ENCODE peak calls at places on chromosomes 6 and 20, in ten cellular contexts. Y, J, M, Q, C, L, A, B, E and O are unnamed samples. For H3K36me3, the result is how much of the 10 kb centered on the place peaks cover.

GRCh38 chr6:13526718-13527668 is 39.6 kb upstream of the GFOD1 start:
- DNase-seq in Q (no peak), A (no peak), J (peak), C (peak), L (no peak), Y (no peak), B (peak), M (peak), E (peak), O (peak)

GRCh38 chr20:59988141-59988540 is 29.9 kb downstream of the CDH26 start:
- DNase-seq in M (no peak), C (no peak), L (peak), E (no peak), Q (peak), A (peak), Y (peak), B (no peak), J (no peak), O (no peak)

GRCh38 chr20:1566701-1567100 is 9.2 kb upstream of the SIRPD start:
- DNase-seq in B (no peak), C (peak), Q (no peak), J (no peak), L (no peak), M (peak), Y (no peak), A (no peak), E (no peak), O (no peak)

GRCh38 chr20:1816384-1817381 is 78.5 kb upstream of the SIRPA start:
- DNase-seq in M (peak), J (no peak), Y (no peak), A (no peak), E (peak), B (no peak), L (no peak), C (peak), Q (no peak), O (no peak)

GRCh38 chr20:575230-575629 is 31.6 kb upstream of the CSNK2A1 start:
- DNase-seq in L (no peak), E (no peak), Y (no peak), M (no peak), C (no peak), B (no peak), Q (no peak), A (no peak), J (no peak), O (no peak)

GRCh38 chr6:46993846-46994245 is 48.3 kb downstream of the ADGRF1 start:
- DNase-seq in Y (no peak), M (peak), B (no peak), E (no peak), Q (no peak), L (peak), C (peak), J (no peak), A (peak), O (no peak)

GRCh38 chr6:67667640-67668422 is 967.3 kb upstream of the ADGRB3 start:
- DNase-seq in J (no peak), A (no peak), C (no peak), Y (no peak), L (no peak), Q (no peak), E (no peak), B (peak), M (no peak), O (no peak)

GRCh38 chr6:120871416-120872261 is 462.6 kb downstream of the TBC1D32 start:
- DNase-seq in C (no peak), J (no peak), Q (no peak), Y (no peak), B (peak), L (no peak), E (peak), A (no peak), M (no peak), O (no peak)

GRCh38 chr6:90472716-90473115 is 114.2 kb downstream of the MAP3K7 start:
- DNase-seq in Q (no peak), M (no peak), A (no peak), L (no peak), J (no peak), C (no peak), E (no peak), B (no peak), Y (no peak), O (no peak)

GRCh38 chr6:1348675-1349074 is 36.8 kb downstream of the FOXQ1 start:
- DNase-seq in M (no peak), B (no peak), J (peak), Q (no peak), A (no peak), C (peak), E (no peak), L (peak), Y (no peak), O (peak)

GRCh38 chr6:12355354-12355753 is 65.2 kb downstream of the EDN1 start:
- DNase-seq in Y (no peak), J (no peak), A (no peak), B (no peak), E (no peak), Q (no peak), M (no peak), L (no peak), C (no peak), O (no peak)

GRCh38 chr6:137165375-137166246 is 7.8 kb downstream of the IL22RA2 start:
- DNase-seq in Q (no peak), Y (peak), L (no peak), M (no peak), A (no peak), J (no peak), E (no peak), B (peak), C (no peak), O (peak)

GRCh38 chr6:18595774-18596528 is 208.8 kb downstream of the RNF144B start:
- DNase-seq in B (peak), J (no peak), C (peak), A (peak), Y (peak), E (no peak), Q (no peak), L (peak), M (peak), O (peak)

GRCh38 chr20:63087236-63087871 is 80.6 kb upstream of the BHLHE23 start:
- DNase-seq in A (no peak), L (no peak), J (peak), Y (no peak), C (no peak), M (no peak), B (no peak), Q (peak), E (peak), O (no peak)

GRCh38 chr6:35181933-35182612 is 31.7 kb upstream of the SCUBE3 start:
- DNase-seq in M (peak), E (peak), L (peak), C (peak), Y (peak), A (peak), Q (peak), J (peak), B (peak), O (peak)

GRCh38 chr6:3296537-3297453 is 38.0 kb downstream of the PSMG4 start:
- DNase-seq in A (peak), Q (peak), E (peak), M (no peak), L (no peak), Y (no peak), C (no peak), J (peak), B (no peak), O (no peak)

GRCh38 chr20:43558412-43559146 is at the start of gene SGK2:
- DNase-seq in B (no peak), M (no peak), A (peak), L (peak), Y (peak), E (peak), J (no peak), Q (no peak), C (peak), O (no peak)

GRCh38 chr20:32457476-32457986 is 99.4 kb downstream of the ASXL1 start:
- DNase-seq in Q (no peak), L (peak), Y (peak), J (peak), B (peak), M (peak), E (peak), A (no peak), C (peak), O (peak)

GRCh38 chr20:41428285-41428684 is 61.7 kb upstream of the EMILIN3 start:
- DNase-seq in C (peak), B (no peak), J (no peak), M (no peak), A (peak), Y (no peak), Q (no peak), L (no peak), E (no peak), O (no peak)

GRCh38 chr20:61674051-61674450 is 391.6 kb downstream of the TAF4 start:
- DNase-seq in C (no peak), A (no peak), J (no peak), L (no peak), Q (no peak), Y (no peak), M (no peak), B (no peak), E (no peak), O (no peak)

GRCh38 chr6:100883347-100883746 is 2.2 kb upstream of the ASCC3 start:
- DNase-seq in C (no peak), B (no peak), J (no peak), L (peak), Y (no peak), A (no peak), M (no peak), Q (no peak), E (no peak), O (no peak)

GRCh38 chr20:32437391-32438074 is 79.4 kb downstream of the ASXL1 start:
- DNase-seq in J (no peak), A (no peak), L (peak), M (no peak), Y (no peak), E (peak), B (peak), Q (no peak), C (no peak), O (no peak)

GRCh38 chr6:135066397-135066796 is 11.8 kb upstream of the HBS1L start:
- DNase-seq in B (no peak), A (no peak), L (no peak), M (peak), J (no peak), C (no peak), E (no peak), Y (no peak), Q (no peak), O (no peak)

GRCh38 chr20:2879148-2879547 is 5.9 kb downstream of the PTPRA start:
- DNase-seq in M (no peak), A (peak), B (no peak), E (peak), Q (no peak), Y (no peak), C (peak), J (no peak), L (no peak), O (no peak)

GRCh38 chr20:11907621-11908020 is 10.1 kb upstream of the BTBD3 start:
- DNase-seq in L (no peak), Q (no peak), A (no peak), Y (no peak), M (no peak), C (no peak), B (no peak), E (no peak), J (no peak), O (no peak)

DNA sequence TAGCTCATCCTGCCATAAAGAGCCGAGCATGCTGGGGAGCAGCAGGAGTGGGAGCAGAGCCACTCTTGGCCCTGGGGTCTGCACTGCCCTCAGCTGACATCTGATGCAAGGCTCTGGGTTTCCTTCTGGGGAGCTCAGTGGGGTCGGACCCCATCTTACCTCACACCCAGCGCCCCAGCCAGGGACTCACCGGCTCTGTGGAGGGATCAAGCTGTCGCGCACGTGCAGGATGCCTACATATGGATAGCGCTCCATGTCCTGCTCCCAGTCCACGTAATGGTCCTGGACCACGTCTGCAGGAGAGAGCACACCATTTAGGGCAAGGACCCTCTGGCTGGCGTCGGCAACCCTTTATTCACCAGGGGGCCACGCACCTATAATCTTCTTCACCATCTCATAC is 12.2 kb downstream of the LEMD2 start:
- DNase-seq in Y (no peak), B (no peak), Q (no peak), C (no peak), E (peak), J (no peak), A (no peak), M (no peak), L (no peak), O (no peak)
- H3K36me3 ChIP-seq in Y (half or more), B (half or more), Q (under half), C (half or more), E (half or more), J (under half), A (half or more), M (half or more), L (under half), O (half or more)

GRCh38 chr6:30160391-30160790 is 620 bp downstream of the TRIM10 start:
- DNase-seq in C (no peak), L (no peak), E (no peak), B (no peak), J (no peak), A (no peak), Y (no peak), Q (no peak), M (no peak), O (no peak)
- H3K27ac ChIP-seq in C (no peak), L (no peak), E (no peak), B (no peak), J (no peak), A (no peak), Y (no peak), Q (no peak), M (no peak), O (no peak)

GRCh38 chr6:37376078-37376743 is 22.4 kb downstream of the RNF8 start:
- DNase-seq in Y (no peak), Q (no peak), J (no peak), M (no peak), E (no peak), C (no peak), B (no peak), A (no peak), L (no peak), O (no peak)

GRCh38 chr6:37375376-37375775 is 21.6 kb downstream of the RNF8 start:
- DNase-seq in E (no peak), C (no peak), L (no peak), Q (no peak), J (no peak), Y (no peak), A (no peak), B (no peak), M (no peak), O (no peak)

GRCh38 chr6:37372116-37372515 is 18.3 kb downstream of the RNF8 start:
- DNase-seq in A (no peak), J (no peak), B (no peak), C (peak), Y (no peak), M (no peak), Q (no peak), L (no peak), E (no peak), O (no peak)

GRCh38 chr6:37371158-37372083 is 17.6 kb downstream of the RNF8 start:
- DNase-seq in J (no peak), B (no peak), M (no peak), Y (no peak), E (no peak), Q (no peak), A (no peak), L (no peak), C (no peak), O (no peak)

DNA sequence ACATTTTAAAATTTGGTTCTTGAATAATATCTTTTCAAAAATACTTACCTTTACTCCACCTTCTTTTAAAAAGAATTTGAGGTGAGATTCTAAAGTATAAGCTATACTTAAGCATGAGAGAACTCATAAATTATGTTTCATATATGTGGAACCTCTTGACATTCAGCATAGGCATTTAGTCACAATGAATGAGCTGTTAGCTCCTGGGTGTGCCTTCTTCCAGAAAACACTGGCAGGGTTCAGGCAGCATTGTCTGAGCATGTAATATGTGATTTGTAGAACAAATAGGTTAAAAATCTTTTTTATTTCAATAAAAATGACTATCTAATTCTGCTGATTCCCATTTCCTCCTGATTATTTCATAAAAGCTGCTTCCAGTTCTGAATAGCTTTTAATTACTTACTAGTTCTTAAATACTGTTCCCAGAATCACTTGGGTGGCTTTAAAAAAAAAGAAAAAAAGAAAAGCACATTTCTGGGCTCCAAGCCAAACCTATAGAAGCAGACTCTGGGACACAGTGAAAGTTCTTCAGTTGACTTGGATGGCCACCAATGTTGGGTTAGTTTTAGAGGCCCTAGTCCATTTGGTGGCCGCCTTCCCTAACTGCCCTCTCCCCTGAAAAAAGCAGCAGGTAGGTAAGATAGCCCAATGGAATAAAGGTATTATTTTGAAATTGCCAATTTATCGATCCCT is 20.2 kb downstream of the RNF8 start:
- DNase-seq in Y (no peak), J (no peak), B (no peak), Q (no peak), M (peak), L (no peak), E (no peak), C (no peak), A (no peak), O (peak)
- H3K36me3 ChIP-seq in Y (half or more), J (under half), B (half or more), Q (under half), M (under half), L (under half), E (under half), C (under half), A (under half), O (under half)

GRCh38 chr20:5030348-5031205 is 29.3 kb upstream of the SLC23A2 start:
- DNase-seq in L (no peak), B (no peak), M (no peak), C (no peak), Q (no peak), E (peak), A (no peak), Y (no peak), J (no peak), O (no peak)
- H3K27ac ChIP-seq in L (no peak), B (no peak), M (no peak), C (no peak), Q (no peak), E (no peak), A (no peak), Y (no peak), J (no peak), O (no peak)

GRCh38 chr20:45851501-45851900 is 5.7 kb downstream of the ACOT8 start:
- DNase-seq in Q (no peak), C (no peak), M (no peak), E (no peak), A (no peak), J (no peak), Y (no peak), L (no peak), B (no peak), O (no peak)

GRCh38 chr20:45848421-45848820 is 8.8 kb downstream of the ACOT8 start:
- DNase-seq in Y (no peak), M (no peak), C (no peak), L (no peak), J (no peak), A (no peak), B (no peak), E (no peak), Q (no peak), O (no peak)

GRCh38 chr20:45850926-45851325 is 6.3 kb downstream of the ACOT8 start:
- DNase-seq in M (no peak), E (no peak), C (no peak), A (no peak), L (no peak), Q (no peak), B (no peak), Y (no peak), J (no peak), O (no peak)

GRCh38 chr20:45848969-45849582 is 8.1 kb downstream of the ACOT8 start:
- DNase-seq in Y (no peak), J (no peak), E (no peak), Q (no peak), A (no peak), L (no peak), M (no peak), C (no peak), B (no peak), O (no peak)

DNA sequence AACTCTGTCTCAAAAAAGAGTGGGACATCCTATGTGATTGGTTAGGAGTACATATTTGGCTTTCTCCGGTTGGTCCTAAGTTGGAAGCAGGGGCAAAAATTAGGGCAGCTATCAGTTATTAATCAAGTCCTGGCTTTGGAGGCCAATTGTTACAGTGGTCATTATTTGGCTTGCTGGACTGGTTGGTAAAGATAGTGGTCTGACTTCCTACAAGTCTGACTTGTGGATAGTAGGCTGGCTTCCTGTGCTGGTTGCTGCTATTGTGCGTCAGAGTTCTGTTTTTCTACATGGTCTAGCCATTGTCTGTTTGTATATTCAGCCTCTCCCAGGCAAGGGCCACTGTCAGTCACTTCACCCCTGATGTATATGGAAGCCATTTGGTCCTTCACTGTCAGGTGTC is 7.0 kb downstream of the ACOT8 start:
- DNase-seq in B (no peak), E (no peak), A (no peak), L (no peak), J (no peak), C (no peak), M (no peak), Y (no peak), Q (no peak), O (no peak)
- H3K36me3 ChIP-seq in B (under half), E (under half), A (under half), L (under half), J (under half), C (under half), M (under half), Y (half or more), Q (under half), O (under half)

DNA sequence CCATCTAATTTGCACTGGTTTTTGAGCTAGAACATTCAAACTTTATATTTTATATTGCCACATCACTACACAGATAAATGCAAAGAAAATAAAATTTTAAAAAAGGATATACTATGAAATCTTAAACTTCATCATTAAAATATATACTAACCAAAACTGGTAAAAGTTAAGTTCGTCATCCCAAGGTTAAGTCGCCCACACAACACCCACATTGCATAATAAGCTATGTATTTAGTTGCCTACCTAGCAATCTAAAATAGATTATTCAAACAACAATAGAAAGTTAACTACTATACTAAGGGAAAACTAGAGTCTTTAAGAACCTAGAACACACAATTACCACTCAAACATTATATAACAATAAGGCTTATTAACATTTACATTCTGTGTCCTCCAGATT is 24.5 kb downstream of the PDE10A start:
- DNase-seq in J (no peak), E (no peak), L (no peak), Y (no peak), C (no peak), A (no peak), Q (no peak), M (no peak), B (no peak), O (no peak)
- H3K27ac ChIP-seq in J (no peak), E (no peak), L (no peak), Y (no peak), C (no peak), A (no peak), Q (no peak), M (no peak), B (no peak), O (no peak)

DNA sequence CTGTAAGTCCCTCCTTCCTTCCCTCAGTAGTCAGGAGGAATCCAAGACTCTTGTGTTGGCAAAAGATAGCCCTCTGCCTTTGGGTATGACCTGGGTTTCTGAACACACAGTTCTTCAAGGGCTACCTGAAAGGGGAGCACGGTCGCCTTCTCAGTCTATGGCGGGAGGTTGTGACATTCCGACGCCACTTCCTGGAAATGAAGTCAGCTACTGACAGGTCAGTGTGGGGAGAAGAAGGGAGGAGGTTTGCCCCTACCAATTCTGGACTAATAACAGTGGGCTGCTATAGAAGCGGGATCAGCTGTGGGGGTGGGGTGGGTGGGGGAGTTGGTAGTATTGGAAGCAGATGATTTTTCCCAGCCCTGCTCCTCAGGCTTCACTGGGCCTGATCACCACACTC is 11.5 kb downstream of the CEP250 start:
- DNase-seq in Y (no peak), L (peak), M (no peak), E (peak), C (no peak), J (no peak), A (no peak), Q (no peak), B (no peak), O (no peak)
- H3K36me3 ChIP-seq in Y (half or more), L (under half), M (under half), E (half or more), C (under half), J (under half), A (half or more), Q (under half), B (under half), O (half or more)

GRCh38 chr20:3922983-3923339 is 33.8 kb downstream of the PANK2 start:
- DNase-seq in Q (no peak), A (no peak), Y (no peak), M (no peak), B (no peak), J (no peak), E (peak), L (no peak), C (no peak), O (no peak)
- H3K27ac ChIP-seq in Q (no peak), A (no peak), Y (no peak), M (no peak), B (no peak), J (no peak), E (peak), L (no peak), C (no peak), O (no peak)